ENCODE peak calls at places on chromosomes 13 and 19, in ten cellular contexts. N is neural progenitor cell; H is cardiac muscle cell; O is fibroblast of lung; X is esophagus muscularis mucosa; F is psoas muscle; R is adrenal gland; E is brain microvascular endothelial cell; L is CD8-positive, alpha-beta T cell; B is body of pancreas. T is an unnamed sample. For H3K36me3, the result is how much of the 10 kb centered on the place peaks cover.

GRCh38 chr13:109802936-109803335 is 16.6 kb upstream of the IRS2 start:
- DNase-seq in F (no peak), H (no peak), L (no peak), N (no peak), O (no peak), E (no peak), R (no peak), B (no peak), X (no peak), T (no peak)

GRCh38 chr13:52980695-52981094 is 47.9 kb upstream of the OLFM4 start:
- DNase-seq in F (no peak), X (no peak), R (no peak), E (no peak), H (no peak), L (no peak), O (no peak), N (no peak), B (no peak), T (no peak)

GRCh38 chr13:96696501-96696900 is 297.8 kb downstream of the OXGR1 start:
- DNase-seq in N (no peak), E (no peak), R (no peak), B (no peak), X (no peak), L (no peak), O (no peak), H (no peak), F (no peak), T (no peak)

GRCh38 chr19:19185853-19186728 is 5.9 kb downstream of the BORCS8 start:
- DNase-seq in R (no peak), X (no peak), E (no peak), O (peak), B (peak), F (no peak), L (peak), N (peak), H (peak), T (no peak)

GRCh38 chr13:44410328-44410859 is 36.8 kb downstream of the SERP2 start:
- DNase-seq in N (no peak), R (no peak), O (no peak), H (no peak), E (no peak), X (no peak), B (peak), F (no peak), L (no peak), T (no peak)

GRCh38 chr19:6241680-6242079 is 38.1 kb downstream of the MLLT1 start:
- DNase-seq in H (no peak), F (peak), E (no peak), B (peak), O (no peak), X (no peak), N (no peak), L (no peak), R (peak), T (no peak)

GRCh38 chr13:28423010-28423409 is 71.9 kb downstream of the FLT1 start:
- DNase-seq in E (no peak), X (no peak), H (no peak), O (no peak), N (no peak), R (peak), B (peak), F (no peak), L (peak), T (peak)

GRCh38 chr13:90867336-90867683 is 480.2 kb upstream of the MIR17HG start:
- DNase-seq in L (no peak), O (peak), F (peak), X (no peak), E (peak), B (peak), N (peak), R (peak), H (peak), T (peak)

GRCh38 chr19:5615756-5616327 is 6.7 kb downstream of the SAFB2 start:
- DNase-seq in O (peak), N (no peak), E (peak), L (no peak), R (no peak), F (no peak), H (no peak), X (no peak), B (no peak), T (no peak)

GRCh38 chr13:102550507-102550906 is 46.3 kb upstream of the TPP2 start:
- DNase-seq in H (no peak), F (no peak), X (no peak), B (no peak), E (no peak), O (no peak), R (no peak), N (peak), L (no peak), T (no peak)

GRCh38 chr19:1065606-1066109 is 1.3 kb upstream of the ARHGAP45 start:
- DNase-seq in X (no peak), R (peak), O (no peak), N (no peak), F (no peak), B (no peak), L (no peak), E (no peak), H (peak), T (no peak)

GRCh38 chr19:33705860-33706259 is 84.1 kb downstream of the CHST8 start:
- DNase-seq in L (no peak), E (no peak), F (no peak), N (no peak), R (no peak), H (no peak), X (no peak), O (no peak), B (no peak), T (no peak)

GRCh38 chr19:38250821-38251563 is 5.2 kb downstream of the PPP1R14A start:
- DNase-seq in O (no peak), N (no peak), X (no peak), B (peak), H (peak), R (peak), F (peak), L (no peak), E (peak), T (peak)

GRCh38 chr19:12733369-12733896 is 1.1 kb downstream of the TRIR start:
- DNase-seq in X (no peak), F (no peak), B (no peak), N (peak), O (peak), E (no peak), L (no peak), H (no peak), R (no peak), T (no peak)

GRCh38 chr19:18135712-18136584 is 17.0 kb upstream of the PIK3R2 start:
- DNase-seq in N (no peak), O (no peak), B (peak), H (no peak), L (no peak), X (no peak), R (no peak), F (no peak), E (no peak), T (no peak)

GRCh38 chr13:33799950-33800592 is 17.9 kb upstream of the RFC3 start:
- DNase-seq in R (no peak), O (peak), E (peak), F (no peak), L (no peak), H (peak), N (peak), B (no peak), X (no peak), T (no peak)

GRCh38 chr19:38564981-38565685 is 52.6 kb downstream of the MAP4K1 start:
- DNase-seq in H (no peak), X (no peak), E (no peak), B (peak), O (peak), N (peak), L (no peak), R (no peak), F (peak), T (no peak)

GRCh38 chr19:5070390-5070789 is 101.5 kb downstream of the KDM4B start:
- DNase-seq in X (no peak), E (no peak), H (no peak), R (no peak), B (no peak), O (no peak), N (no peak), L (no peak), F (peak), T (no peak)

GRCh38 chr19:38669532-38669931 is 22.1 kb downstream of the ACTN4 start:
- DNase-seq in F (peak), E (no peak), L (no peak), H (no peak), N (no peak), B (no peak), X (no peak), R (no peak), O (no peak), T (no peak)

GRCh38 chr19:39097299-39097698 is 13.1 kb downstream of the ACP7 start:
- DNase-seq in N (no peak), B (no peak), L (no peak), E (no peak), R (no peak), O (no peak), H (no peak), X (no peak), F (no peak), T (no peak)

GRCh38 chr19:39223703-39224279 is 19.7 kb upstream of the SYCN start:
- DNase-seq in X (no peak), O (peak), L (no peak), B (no peak), F (no peak), R (no peak), N (peak), H (peak), E (peak), T (no peak)

DNA sequence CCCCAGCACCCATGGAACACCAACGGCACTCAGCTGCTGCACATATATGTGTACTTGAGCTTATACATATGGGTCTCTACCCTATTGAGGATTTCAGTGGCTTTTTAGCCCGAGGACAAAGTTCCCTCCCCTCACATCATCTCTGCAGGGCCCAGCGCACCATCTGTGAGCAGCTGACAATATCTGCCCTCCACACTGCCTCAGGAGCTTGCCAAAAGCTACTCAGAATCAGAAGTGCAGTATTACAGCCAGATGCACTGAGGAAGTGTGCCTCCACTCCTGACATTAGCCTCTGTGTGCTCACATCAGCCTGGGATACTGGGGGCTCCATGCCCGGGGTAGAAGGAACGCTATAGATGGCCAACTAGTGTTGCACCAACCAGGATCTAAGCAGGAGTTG is 903.9 kb downstream of the UQCRFS1 start:
- DNase-seq in L (no peak), B (no peak), R (no peak), E (no peak), N (no peak), H (no peak), F (no peak), O (no peak), X (no peak), T (no peak)
- H3K36me3 ChIP-seq in L (under half), B (under half), R (under half), E (under half), N (under half), H (under half), F (under half), O (under half), X (under half), T (under half)

GRCh38 chr19:31139871-31140505 is 209.2 kb downstream of the TSHZ3 start:
- DNase-seq in O (peak), E (peak), X (no peak), L (no peak), B (no peak), H (no peak), R (no peak), F (no peak), N (no peak), T (no peak)

GRCh38 chr19:31138077-31138476 is 211.2 kb downstream of the TSHZ3 start:
- DNase-seq in O (no peak), F (no peak), E (no peak), N (no peak), L (no peak), R (no peak), X (no peak), B (no peak), H (no peak), T (no peak)

GRCh38 chr19:31144069-31144468 is 205.2 kb downstream of the TSHZ3 start:
- DNase-seq in O (no peak), F (no peak), E (no peak), X (no peak), L (no peak), R (no peak), H (no peak), N (no peak), B (no peak), T (no peak)

GRCh38 chr19:31141301-31141700 is 207.9 kb downstream of the TSHZ3 start:
- DNase-seq in N (no peak), X (no peak), H (no peak), L (no peak), E (no peak), F (no peak), B (no peak), R (no peak), O (peak), T (no peak)

GRCh38 chr19:31140717-31141116 is 208.5 kb downstream of the TSHZ3 start:
- DNase-seq in X (no peak), E (peak), F (no peak), L (no peak), B (no peak), N (no peak), O (peak), H (no peak), R (no peak), T (no peak)
- H3K4me3 ChIP-seq in X (no peak), E (no peak), F (no peak), L (no peak), B (no peak), N (no peak), O (no peak), H (no peak), R (no peak), T (no peak)

GRCh38 chr19:47686679-47687450 is 26.4 kb upstream of the EHD2 start:
- DNase-seq in X (no peak), N (no peak), B (no peak), F (no peak), L (no peak), R (no peak), O (no peak), H (no peak), E (no peak), T (no peak)
- H3K27ac ChIP-seq in X (no peak), N (no peak), B (no peak), F (no peak), L (no peak), R (peak), O (no peak), H (no peak), E (no peak), T (no peak)

DNA sequence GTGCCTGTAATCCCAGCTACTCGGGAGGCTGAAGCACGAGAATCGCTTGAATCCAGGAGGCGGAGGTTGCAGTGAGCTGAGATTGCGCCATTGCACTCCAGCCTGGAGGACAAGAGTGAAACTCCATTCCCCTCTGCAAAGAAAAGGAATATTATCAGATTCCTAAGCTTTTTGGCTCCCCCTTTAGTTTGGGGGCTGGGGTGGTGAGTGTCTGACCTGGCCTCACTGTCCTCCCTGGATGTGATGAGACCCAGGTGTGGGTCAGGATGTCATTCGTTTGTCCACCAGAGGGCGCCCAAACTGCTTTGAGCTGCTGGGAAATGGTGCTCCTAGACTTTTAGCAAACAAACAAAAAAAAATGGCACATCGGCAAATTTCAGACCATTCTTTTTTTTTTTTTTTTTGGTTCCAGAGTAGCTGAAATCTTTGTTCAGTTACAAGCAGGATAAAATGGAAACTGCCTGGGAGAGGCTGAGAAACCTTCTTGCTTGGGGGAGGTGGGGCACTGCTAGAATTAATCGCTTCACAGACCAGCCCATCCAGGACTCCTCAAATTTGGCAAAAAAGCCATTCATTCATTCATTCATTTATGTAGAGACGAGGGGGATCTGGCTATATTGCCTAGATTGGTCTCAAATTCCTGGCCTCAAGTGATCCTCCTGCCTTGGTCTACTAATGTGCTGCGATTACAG is 29.4 kb downstream of the SPC24 start:
- DNase-seq in O (peak), H (peak), N (peak), R (peak), L (peak), X (peak), E (peak), B (peak), F (peak), T (peak)
- H3K36me3 ChIP-seq in O (under half), H (half or more), N (under half), R (half or more), L (under half), X (half or more), E (half or more), B (under half), F (under half), T (half or more)

T was measured in heart left ventricle.